ENCODE peak calls at places on chromosomes 3 and 15, in six cellular contexts. V is K562, J is WTC11, P is HCT116, U is H1, A is GM12878. K is an unnamed sample.

GRCh38 chr15:77243146-77243545 is 172.2 kb upstream of the TSPAN3 start:
- DNase-seq in P (no peak), U (no peak), J (no peak), V (no peak), A (no peak), K (no peak)

GRCh38 chr15:44066211-44066827 is 128.8 kb downstream of the FRMD5 start:
- DNase-seq in A (peak; percentile 25), U (peak; percentile 73), J (peak; percentile 63), V (peak; percentile 80), P (peak; percentile 68), K (peak; percentile 43)

GRCh38 chr3:161508852-161509477 is 12.4 kb downstream of the OTOL1 start:
- DNase-seq in V (no peak), A (no peak), P (no peak), U (no peak), J (no peak), K (peak; percentile 21)

GRCh38 chr3:113002676-113003075 is 11.9 kb downstream of the GTPBP8 start:
- DNase-seq in J (no peak), U (no peak), V (no peak), A (no peak), P (no peak), K (no peak)

GRCh38 chr15:74869726-74870407 is 3.3 kb downstream of the SCAMP2 start:
- DNase-seq in A (peak; percentile 97), V (peak; percentile 34), P (no peak), U (no peak), J (no peak), K (no peak)

GRCh38 chr3:32873491-32874130 is 55.8 kb downstream of the TRIM71 start:
- DNase-seq in V (no peak), A (no peak), U (no peak), J (no peak), P (no peak), K (no peak)

GRCh38 chr15:91224750-91225380 is 124.8 kb downstream of the SV2B start:
- DNase-seq in V (peak; percentile 49), A (peak; percentile 5), J (no peak), U (peak; percentile 61), P (peak; percentile 47), K (peak; percentile 71)

GRCh38 chr3:24493951-24494615 is 567 bp downstream of the THRB start:
- DNase-seq in A (no peak), J (peak; percentile 52), V (peak; percentile 66), P (no peak), U (peak; percentile 70), K (peak; percentile 43)

GRCh38 chr3:64889991-64890390 is 202.2 kb upstream of the ADAMTS9 start:
- DNase-seq in J (no peak), A (no peak), U (no peak), V (no peak), P (no peak), K (no peak)

GRCh38 chr3:112799946-112800345 is 46.7 kb downstream of the CD200R1L start:
- DNase-seq in U (no peak), V (no peak), J (no peak), A (no peak), P (no peak), K (no peak)

GRCh38 chr15:58434334-58434888 is 2.6 kb downstream of the LIPC start:
- DNase-seq in P (no peak), J (no peak), U (no peak), A (no peak), V (no peak), K (no peak)

GRCh38 chr3:128262457-128262856 is 109.2 kb downstream of the EEFSEC start:
- DNase-seq in P (no peak), U (peak; percentile 13), J (no peak), A (no peak), V (no peak), K (no peak)

GRCh38 chr3:154022603-154023002 is 98.6 kb upstream of the ARHGEF26 start:
- DNase-seq in U (no peak), J (no peak), A (no peak), V (no peak), P (no peak), K (no peak)

GRCh38 chr3:63481627-63482026 is 170.8 kb upstream of the SNTN start:
- DNase-seq in U (no peak), A (no peak), V (no peak), J (no peak), P (no peak), K (no peak)

GRCh38 chr3:139830817-139831216 is 104.2 kb upstream of the CLSTN2 start:
- DNase-seq in J (peak; percentile 14), U (no peak), P (no peak), V (no peak), A (no peak), K (no peak)

GRCh38 chr15:90211440-90212168 is 10.5 kb downstream of the SEMA4B start:
- DNase-seq in V (no peak), A (no peak), J (no peak), P (peak; percentile 66), U (peak; percentile 43), K (no peak)

GRCh38 chr3:177237206-177237605 is 39.9 kb upstream of the TBL1XR1 start:
- DNase-seq in A (no peak), U (peak; percentile 26), J (no peak), V (peak; percentile 59), P (no peak), K (no peak)

GRCh38 chr3:23174426-23175039 is 28.6 kb upstream of the UBE2E2 start:
- DNase-seq in P (no peak), J (peak; percentile 37), A (no peak), V (no peak), U (no peak), K (no peak)

GRCh38 chr3:50264389-50264963 is 4.5 kb upstream of the SEMA3B start:
- DNase-seq in A (no peak), U (peak; percentile 85), J (peak; percentile 92), P (peak; percentile 76), V (no peak), K (peak; percentile 54)

GRCh38 chr3:158761350-158761749 is 29.1 kb upstream of the RARRES1 start:
- DNase-seq in U (no peak), A (no peak), V (no peak), P (no peak), J (no peak), K (no peak)

GRCh38 chr3:31371464-31371863 is 161.3 kb upstream of the STT3B start:
- DNase-seq in P (no peak), V (no peak), J (no peak), A (no peak), U (no peak), K (no peak)

GRCh38 chr3:128143496-128143895 is 9.8 kb upstream of the EEFSEC start:
- DNase-seq in U (no peak), V (no peak), A (no peak), P (no peak), J (no peak), K (no peak)

GRCh38 chr3:11289864-11290263 is 17.7 kb downstream of the ATG7 start:
- DNase-seq in P (no peak), J (no peak), V (no peak), U (no peak), A (peak; percentile 39), K (no peak)

GRCh38 chr3:126683506-126683905 is 20.5 kb upstream of the CHCHD6 start:
- DNase-seq in V (no peak), J (no peak), U (peak; percentile 45), P (no peak), A (no peak), K (no peak)

GRCh38 chr15:55897560-55898336 is 95.7 kb downstream of the NEDD4 start:
- DNase-seq in U (peak; percentile 62), A (no peak), J (peak; percentile 67), P (no peak), V (peak; percentile 65), K (peak; percentile 63)

GRCh38 chr3:52532838-52533622 is 627 bp downstream of the NT5DC2 start:
- DNase-seq in U (peak; percentile 72), V (no peak), J (peak; percentile 57), A (no peak), P (no peak), K (peak; percentile 19)

GRCh38 chr15:77034620-77035467 is 36.1 kb downstream of the TSPAN3 start:
- DNase-seq in U (peak; percentile 91), P (no peak), V (peak; percentile 52), A (no peak), J (peak; percentile 83), K (peak; percentile 55)

DNA sequence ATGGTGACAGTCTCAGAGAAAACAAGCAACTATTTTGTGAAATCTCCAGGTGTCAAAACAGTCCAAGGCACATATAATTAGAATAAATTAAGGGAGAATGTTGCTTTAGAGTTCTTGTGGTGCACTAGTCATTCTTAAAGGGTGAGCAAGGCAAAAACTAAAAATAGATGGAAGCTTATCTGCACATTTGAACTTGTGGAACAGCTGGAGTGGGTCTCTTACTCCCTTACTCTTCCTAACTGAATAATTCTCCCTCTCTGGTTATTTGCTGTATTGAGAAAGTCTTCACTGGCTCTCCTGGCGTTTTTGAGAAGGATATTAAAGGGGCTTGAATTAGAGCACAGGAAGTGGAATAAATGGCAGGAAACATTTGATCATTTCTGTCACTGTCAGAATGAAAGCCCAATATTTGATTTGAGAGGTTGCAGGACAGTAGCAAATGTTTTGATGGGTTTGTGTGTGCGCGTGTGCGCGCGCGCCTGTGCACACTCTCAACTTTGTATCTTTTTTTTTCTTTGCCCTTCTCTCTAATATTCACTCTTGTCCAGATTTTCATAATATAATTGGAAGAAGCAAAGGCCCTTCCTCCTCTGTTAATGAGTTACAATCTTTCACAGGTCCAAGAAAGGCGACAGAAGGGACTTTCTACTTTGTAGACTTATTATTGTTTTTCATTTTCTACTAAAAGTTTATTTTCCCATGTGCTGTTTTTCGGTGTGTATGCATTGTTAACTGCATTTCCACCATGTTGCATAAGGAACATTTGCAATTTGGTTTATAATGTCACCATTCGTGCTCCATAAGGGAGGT is 40.9 kb downstream of the AKAP13 start:
- DNase-seq in U (no peak), J (no peak), V (no peak), P (no peak), A (no peak), K (no peak)
- TF ChIP-seq SP1 in U (no peak), J (no peak), V (no peak), P (no peak), A (no peak), K (no peak)

GRCh38 chr3:12501360-12502020 is 17.2 kb downstream of the TSEN2 start:
- DNase-seq in J (no peak), V (no peak), U (no peak), A (no peak), P (no peak), K (no peak)
- TF ChIP-seq SP1 in J (no peak), V (no peak), U (no peak), A (no peak), P (no peak), K (no peak)

DNA sequence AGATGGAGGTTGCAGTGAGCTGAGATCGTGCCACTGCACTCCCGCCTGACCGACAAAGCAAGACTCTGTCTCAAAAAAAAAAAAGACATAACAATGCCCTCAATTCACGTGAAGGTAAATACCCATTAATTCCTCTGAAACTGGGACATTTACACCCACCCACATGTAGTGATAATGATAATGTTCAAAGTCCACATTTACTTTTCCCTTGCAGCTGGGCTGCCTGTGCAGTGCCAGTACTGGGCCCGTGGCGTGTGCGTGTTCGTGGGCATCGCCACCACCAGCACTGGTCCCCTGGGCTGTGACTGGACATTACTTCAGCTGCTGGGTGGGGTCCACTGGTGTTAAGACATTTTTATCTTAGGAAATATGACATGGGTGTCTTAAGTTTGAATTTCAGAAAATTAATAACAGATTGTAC is 123.6 kb downstream of the SLC25A26 start:
- DNase-seq in P (no peak), A (no peak), V (no peak), J (no peak), U (no peak), K (no peak)
- TF ChIP-seq SP1 in P (no peak), A (no peak), V (no peak), J (no peak), U (no peak), K (no peak)

DNA sequence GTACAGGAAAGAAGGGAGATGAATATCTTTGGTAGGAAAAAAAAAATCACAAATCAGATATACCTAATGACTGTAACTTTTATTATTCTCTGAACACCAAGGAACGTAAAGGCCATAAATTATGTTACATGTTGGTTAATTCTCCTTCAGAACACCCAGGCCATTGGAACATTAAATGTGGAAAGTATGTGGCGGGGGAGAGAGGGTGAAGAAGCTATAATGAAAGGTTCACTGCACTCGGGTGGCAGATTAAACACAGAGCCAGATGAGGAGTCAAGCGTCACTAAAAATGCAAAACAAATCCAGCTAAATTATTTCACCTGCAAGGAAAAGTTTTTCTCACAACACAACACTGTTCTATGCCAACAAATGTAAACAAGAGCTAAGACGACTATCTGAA is 193.8 kb downstream of the FHIT start:
- DNase-seq in P (no peak), A (no peak), U (no peak), J (no peak), V (no peak), K (no peak)
- TF ChIP-seq SP1 in P (no peak), A (no peak), U (no peak), J (no peak), V (no peak), K (no peak)

K was measured in HEK293T.